ENCODE peak calls at places on chromosomes 3 and 15, in ten cellular contexts. E is GM19239; G is hepatocyte; W is H1; Z is NCI-H1092; H is nephron progenitor cell; Y is kidney tubule cell; A is colonic mucosa; R is NCI-H82; P is activated T-cell treated with anti-CD3 and anti-CD28 coated beads, Interleukin-2, amount 50 U/mL, for 72 hours. D is an unnamed sample.

GRCh38 chr3:11495948-11496557 is 147.7 kb downstream of the VGLL4 start:
- DNase-seq in A (no peak), E (no peak), H (no peak), Z (no peak), W (no peak), P (no peak), Y (peak; percentile 44), R (no peak), G (no peak), D (no peak)

GRCh38 chr15:39099524-39099923 is 481.4 kb upstream of the THBS1 start:
- DNase-seq in P (no peak), W (no peak), A (no peak), Z (no peak), Y (no peak), E (no peak), G (no peak), R (no peak), H (no peak), D (no peak)

GRCh38 chr3:146165370-146165769 is 4.4 kb upstream of the PLOD2 start:
- DNase-seq in P (no peak), W (no peak), E (no peak), H (no peak), A (no peak), Y (no peak), G (no peak), Z (no peak), R (no peak), D (no peak)

GRCh38 chr3:71583569-71584215 is at the start of gene FOXP1:
- DNase-seq in G (peak; percentile 88), Z (no peak), A (peak; percentile 87), Y (peak; percentile 84), R (peak; percentile 69), W (peak; percentile 82), P (peak; percentile 73), H (peak; percentile 73), E (no peak), D (no peak)

GRCh38 chr15:75032391-75032790 is 9.0 kb downstream of the PPCDC start:
- DNase-seq in G (no peak), W (no peak), Y (no peak), Z (no peak), P (no peak), H (no peak), A (no peak), R (no peak), E (no peak), D (no peak)

GRCh38 chr15:87874896-87875661 is 381.5 kb downstream of the NTRK3 start:
- DNase-seq in G (peak; percentile 55), A (no peak), Y (no peak), E (no peak), R (peak; percentile 53), W (no peak), H (peak; percentile 48), P (no peak), Z (no peak), D (peak; percentile 60)

GRCh38 chr3:131326307-131326706 is 55.3 kb upstream of the NUDT16 start:
- DNase-seq in P (no peak), Z (no peak), H (no peak), R (no peak), A (no peak), W (no peak), E (no peak), Y (peak; percentile 64), G (no peak), D (no peak)

GRCh38 chr3:19348929-19349564 is 200.7 kb downstream of the KCNH8 start:
- DNase-seq in E (peak; percentile 8), Y (peak; percentile 31), G (peak; percentile 59), Z (no peak), R (peak; percentile 43), A (peak; percentile 18), P (peak; percentile 7), H (peak; percentile 11), W (no peak), D (no peak)

GRCh38 chr3:139629033-139629432 is 48.7 kb downstream of the NMNAT3 start:
- DNase-seq in W (no peak), H (no peak), Y (peak; percentile 48), Z (no peak), G (no peak), E (peak; percentile 24), A (no peak), P (peak; percentile 25), R (peak; percentile 72), D (no peak)

GRCh38 chr3:51338632-51339031 is 46.5 kb upstream of the MANF start:
- DNase-seq in P (no peak), W (no peak), A (no peak), Z (peak; percentile 25), Y (no peak), G (no peak), R (no peak), E (no peak), H (no peak), D (no peak)

GRCh38 chr3:132283440-132283839 is 33.8 kb upstream of the ACP3 start:
- DNase-seq in Y (peak; percentile 41), A (no peak), R (no peak), Z (no peak), H (no peak), W (no peak), E (peak; percentile 9), G (peak; percentile 45), P (no peak), D (no peak)

GRCh38 chr3:178669046-178669445 is 132.8 kb downstream of the KCNMB2 start:
- DNase-seq in W (no peak), G (no peak), A (no peak), Z (no peak), P (no peak), H (no peak), R (no peak), E (no peak), Y (peak; percentile 62), D (no peak)

GRCh38 chr15:57555270-57555669 is 36.4 kb upstream of the MYZAP start:
- DNase-seq in P (no peak), A (no peak), W (no peak), E (no peak), Z (no peak), G (no peak), Y (no peak), R (peak; percentile 28), H (no peak), D (no peak)

GRCh38 chr3:125128861-125129501 is 73.2 kb upstream of the HEG1 start:
- DNase-seq in G (peak; percentile 55), H (no peak), A (no peak), Z (no peak), E (no peak), R (no peak), Y (peak; percentile 46), W (no peak), P (no peak), D (peak; percentile 86)

GRCh38 chr15:91887921-91888373 is 34.4 kb downstream of the SLCO3A1 start:
- DNase-seq in A (no peak), W (peak; percentile 24), E (no peak), R (no peak), Y (no peak), Z (no peak), G (no peak), P (no peak), H (no peak), D (no peak)

GRCh38 chr3:193240850-193241706 is at the start of gene PLAAT1:
- DNase-seq in E (peak; percentile 41), P (peak; percentile 35), Y (peak; percentile 78), A (peak; percentile 65), G (peak; percentile 88), Z (peak; percentile 68), H (peak; percentile 84), W (peak; percentile 70), R (peak; percentile 96), D (no peak)

GRCh38 chr15:45121706-45122417 is 7.7 kb downstream of the DUOXA2 start:
- DNase-seq in R (no peak), P (no peak), W (no peak), Y (peak; percentile 93), A (no peak), E (no peak), H (no peak), Z (no peak), G (peak; percentile 74), D (peak; percentile 59)

GRCh38 chr3:117600112-117600511 is 890.5 kb downstream of the TUSC7 start:
- DNase-seq in H (no peak), Z (no peak), W (no peak), Y (no peak), P (no peak), A (no peak), E (no peak), R (no peak), G (no peak), D (no peak)

GRCh38 chr15:56496635-56497034 is 31.7 kb upstream of the MNS1 start:
- DNase-seq in H (no peak), E (peak; percentile 22), Z (peak; percentile 30), G (peak; percentile 77), A (no peak), Y (peak; percentile 70), W (no peak), R (peak; percentile 88), P (no peak), D (peak; percentile 40)

GRCh38 chr3:129611812-129612349 is 5.4 kb upstream of the PLXND1 start:
- DNase-seq in R (no peak), P (no peak), G (no peak), Y (peak; percentile 62), E (no peak), A (no peak), Z (no peak), W (peak; percentile 72), H (no peak), D (no peak)